ENCODE peak calls at places on chromosomes 4 and X, in four cellular contexts. W is H1, L is K562, V is HepG2. Z is an unnamed sample.

GRCh38 chr4:186554890-186555827 is at the start of gene MTNR1A:
- DNase-seq in V (no peak), L (no peak), W (no peak), Z (peak; percentile 19)

GRCh38 chrX:17580529-17581155 is 156.7 kb upstream of the SCML1 start:
- DNase-seq in W (no peak), V (no peak), L (no peak), Z (no peak)

GRCh38 chr4:152699313-152699712 is 19.5 kb upstream of the TMEM154 start:
- DNase-seq in W (no peak), V (no peak), L (no peak), Z (no peak)

GRCh38 chr4:29066856-29067255 is 1653.3 kb upstream of the PCDH7 start:
- DNase-seq in L (no peak), W (no peak), V (no peak), Z (no peak)

GRCh38 chrX:357693-358471 is 28.8 kb downstream of the PPP2R3B start:
- DNase-seq in L (no peak), W (no peak), V (no peak), Z (peak; percentile 38)

GRCh38 chr4:153748378-153748777 is 11.4 kb downstream of the RNF175 start:
- DNase-seq in W (no peak), V (no peak), L (no peak), Z (peak; percentile 5)

GRCh38 chrX:154368630-154369452 is 5.6 kb downstream of the FLNA start:
- DNase-seq in W (no peak), L (peak; percentile 94), V (peak; percentile 66), Z (peak; percentile 68)

GRCh38 chr4:160947653-160948052 is 1216.1 kb downstream of the FSTL5 start:
- DNase-seq in V (no peak), W (no peak), L (no peak), Z (no peak)

GRCh38 chr4:134147941-134148340 is 53.6 kb downstream of the PABPC4L start:
- DNase-seq in W (no peak), V (no peak), L (no peak), Z (no peak)

GRCh38 chr4:109730294-109731051 is 603 bp upstream of the PLA2G12A start:
- DNase-seq in L (peak; percentile 69), V (no peak), W (peak; percentile 17), Z (peak; percentile 56)

GRCh38 chrX:12480956-12481355 is 310.3 kb upstream of the PRPS2 start:
- DNase-seq in W (no peak), L (no peak), V (no peak), Z (no peak)

DNA sequence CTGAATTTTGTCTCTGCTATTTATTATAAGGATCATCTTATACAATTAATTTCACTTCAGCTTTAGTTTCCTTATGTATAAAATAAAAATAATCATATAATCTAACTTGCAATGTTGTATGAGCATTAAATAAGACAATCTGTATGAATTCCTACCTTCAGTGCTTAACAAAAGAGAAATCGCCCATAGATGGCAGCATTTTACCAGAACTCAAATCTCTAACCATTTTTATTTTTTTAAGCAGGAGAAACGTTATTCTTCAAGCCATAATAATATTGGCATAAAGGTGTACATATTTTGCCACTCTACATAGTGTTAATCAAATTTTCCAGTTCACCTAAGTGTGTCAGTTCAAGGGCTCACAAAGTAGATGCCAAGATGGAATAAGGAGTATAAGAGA is 78.8 kb downstream of the TMEM47 start:
- DNase-seq in V (no peak), W (no peak), L (peak; percentile 0), Z (peak; percentile 0)
- TF ChIP-seq RNF2 in V (no peak), W (no peak), L (no peak), Z (no peak)

DNA sequence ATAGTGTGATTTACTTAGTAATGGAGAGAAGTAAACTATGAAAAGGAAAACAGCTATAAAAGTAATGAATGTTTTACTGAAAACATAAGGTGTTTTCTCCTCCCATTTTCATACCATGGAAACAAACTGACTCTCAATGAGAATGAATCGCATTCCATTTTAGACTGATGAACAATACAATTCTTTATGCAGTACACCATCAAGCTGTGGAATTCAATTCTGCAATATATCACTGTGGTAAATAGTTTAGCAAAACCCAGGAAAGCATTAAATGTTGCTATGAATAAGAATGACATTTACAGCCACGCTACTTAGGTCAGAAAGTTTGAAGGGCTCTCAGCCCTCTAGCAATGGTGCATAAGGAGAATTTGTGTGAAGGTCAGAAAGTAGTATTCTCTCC is 7.4 kb downstream of the DCAF8L2 start:
- DNase-seq in L (no peak), V (no peak), W (no peak), Z (no peak)
- TF ChIP-seq RNF2 in L (no peak), V (no peak), W (no peak), Z (no peak)

DNA sequence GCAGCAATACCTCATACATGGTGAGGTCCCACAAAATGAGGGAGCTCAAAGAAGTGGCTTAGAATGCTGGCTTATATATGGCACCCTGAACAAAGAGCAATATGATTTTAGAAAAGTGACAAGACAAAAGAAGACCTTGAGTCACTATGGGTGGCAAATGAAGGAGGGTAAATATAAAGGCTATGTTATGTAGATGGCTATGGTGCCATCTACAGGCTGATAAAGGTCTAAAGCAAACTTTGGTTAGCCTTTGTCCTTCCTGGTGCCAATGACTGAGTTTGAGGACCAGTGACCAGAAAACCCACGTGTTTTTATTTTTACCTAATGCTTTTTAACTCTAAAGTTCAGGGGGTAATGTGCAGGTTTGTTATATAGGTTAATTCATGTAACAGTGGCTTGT is 151.8 kb downstream of the CCNG2 start:
- DNase-seq in V (peak; percentile 31), L (peak; percentile 44), W (no peak), Z (peak; percentile 24)
- TF ChIP-seq RNF2 in V (no peak), L (no peak), W (no peak), Z (no peak)

GRCh38 chr4:108172780-108173598 is 4.3 kb upstream of the LEF1 start:
- DNase-seq in V (peak; percentile 41), L (peak; percentile 88), W (no peak), Z (no peak)
- TF ChIP-seq RNF2 in V (no peak), L (no peak), W (no peak), Z (no peak)

GRCh38 chr4:176387571-176387970 is 67.8 kb downstream of the SPCS3 start:
- DNase-seq in L (no peak), W (no peak), V (no peak), Z (no peak)
- TF ChIP-seq RNF2 in L (no peak), W (no peak), V (no peak), Z (no peak)

DNA sequence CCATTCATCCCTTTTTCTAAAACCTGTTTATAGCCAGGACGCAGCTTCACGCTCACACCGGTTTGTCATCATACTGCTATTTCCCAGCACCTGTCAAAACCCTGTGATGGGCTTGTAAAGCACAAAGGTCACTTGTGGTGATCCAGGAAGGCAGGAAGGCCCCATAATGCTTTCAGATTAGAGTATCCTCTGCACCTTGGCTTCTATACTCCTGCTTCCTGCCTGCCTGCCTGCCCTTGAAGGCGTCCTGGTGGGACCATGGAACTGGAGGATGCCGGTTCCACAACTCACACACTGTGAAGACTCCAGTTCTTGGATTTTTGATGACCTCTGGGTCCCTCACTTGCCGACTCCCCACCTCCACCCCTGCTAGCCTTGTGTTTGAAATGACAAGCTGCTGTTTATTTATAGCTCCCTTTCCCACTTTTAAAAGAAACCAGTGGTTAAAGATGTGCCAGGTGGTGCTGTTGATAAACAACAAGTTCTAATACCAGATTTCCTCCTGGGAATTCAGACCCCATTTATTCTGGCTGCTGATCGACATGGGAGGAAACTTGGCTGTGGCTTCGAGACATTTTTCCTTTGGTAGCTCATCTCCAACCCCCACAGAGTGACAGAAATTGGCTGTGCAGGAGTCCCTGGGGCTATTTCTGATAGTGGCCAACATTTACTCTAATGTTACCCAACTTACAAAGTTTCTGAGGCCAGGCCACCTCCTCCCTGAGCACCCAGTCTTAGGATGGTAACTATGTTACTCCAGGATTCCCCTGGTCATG is 211.5 kb downstream of the KDR start:
- DNase-seq in W (no peak), L (no peak), V (peak; percentile 12), Z (no peak)
- TF ChIP-seq RNF2 in W (no peak), L (no peak), V (no peak), Z (no peak)

GRCh38 chr4:113732923-113733527 is 28.5 kb downstream of the CAMK2D start:
- DNase-seq in W (no peak), L (no peak), V (no peak), Z (no peak)
- TF ChIP-seq RNF2 in W (no peak), L (no peak), V (no peak), Z (no peak)

GRCh38 chr4:155367608-155368007 is 9.2 kb downstream of the MAP9 start:
- DNase-seq in V (no peak), W (no peak), L (no peak), Z (no peak)

GRCh38 chr4:155376387-155377268 is at the start of gene MAP9:
- DNase-seq in V (no peak), L (peak; percentile 3), W (peak; percentile 92), Z (peak; percentile 94)

GRCh38 chr4:155377281-155377680 is 516 bp upstream of the MAP9 start:
- DNase-seq in W (no peak), L (no peak), V (no peak), Z (peak; percentile 41)

DNA sequence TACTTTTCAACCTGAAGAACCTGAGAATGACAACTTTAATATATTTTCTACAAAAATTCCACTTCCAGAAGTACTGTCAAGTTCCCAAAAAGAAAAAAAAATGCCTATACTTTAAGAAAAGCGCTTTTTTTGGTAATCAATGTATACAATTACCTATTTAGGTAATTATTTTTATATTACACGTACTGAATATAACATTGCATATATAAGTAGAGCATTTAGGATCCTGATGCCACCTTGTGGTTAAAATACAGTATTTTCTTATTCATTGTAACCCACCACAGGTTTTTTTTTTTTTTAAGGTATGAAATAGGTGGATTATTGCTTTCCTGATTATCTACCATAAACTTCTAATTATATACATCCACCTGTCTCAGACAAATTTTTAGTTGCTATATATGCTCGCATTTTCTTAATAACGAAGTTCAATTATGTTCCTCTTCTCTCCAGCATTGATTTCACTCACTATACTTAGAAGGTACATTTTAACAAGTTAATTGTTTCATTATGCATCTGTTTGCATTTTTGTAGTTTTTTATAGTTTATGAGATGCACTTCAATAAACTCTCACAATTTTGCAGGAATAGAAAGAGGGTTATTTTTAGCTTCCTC is 5.2 kb downstream of the MAP9 start:
- DNase-seq in L (peak; percentile 6), W (no peak), V (no peak), Z (no peak)
- TF ChIP-seq RNF2 in L (no peak), W (no peak), V (no peak), Z (no peak)

DNA sequence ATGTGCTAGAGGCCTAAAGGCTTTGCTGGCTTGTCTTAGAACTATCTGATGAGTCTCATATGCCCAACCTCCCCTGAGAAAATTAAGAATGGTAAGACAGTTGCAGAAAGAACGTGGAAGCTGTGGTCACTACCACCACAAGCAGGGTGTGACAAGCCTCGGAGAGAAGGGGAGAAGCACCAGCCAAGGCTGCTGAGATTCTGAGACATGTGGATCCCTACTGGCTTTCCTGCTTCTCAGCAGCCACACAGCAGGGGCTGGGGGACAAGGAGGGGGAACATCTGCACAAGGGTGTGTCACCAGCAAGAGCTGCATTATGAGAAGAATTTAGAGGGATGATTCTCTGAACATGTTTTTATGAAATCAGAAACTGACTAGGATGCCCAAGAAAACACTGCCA is 19.4 kb downstream of the TAPT1 start:
- DNase-seq in L (no peak), W (no peak), V (no peak), Z (no peak)
- TF ChIP-seq RNF2 in L (no peak), W (no peak), V (no peak), Z (no peak)